ENCODE peak calls at places on chromosomes 6 and 20, in seven cellular contexts. O is sigmoid colon, X is ovary, C is HL-60, D is AG04450, G is astrocyte of the spinal cord, J is GM23338. Y is an unnamed sample.

GRCh38 chr6:17045581-17046322 is 56.1 kb upstream of the STMND1 start:
- DNase-seq in O (no peak), C (no peak), D (no peak), G (peak; percentile 52), J (no peak), X (no peak), Y (peak; percentile 74)

GRCh38 chr6:16519265-16520242 is 241.7 kb downstream of the ATXN1 start:
- DNase-seq in G (no peak), X (no peak), O (no peak), C (no peak), J (peak; percentile 44), D (no peak), Y (no peak)

GRCh38 chr6:123803456-123803861 is 206 bp upstream of the NKAIN2 start:
- DNase-seq in G (no peak), X (no peak), J (peak; percentile 52), C (no peak), D (no peak), O (no peak), Y (no peak)

GRCh38 chr6:399785-400517 is 8.4 kb downstream of the IRF4 start:
- DNase-seq in J (no peak), X (no peak), C (no peak), G (no peak), O (no peak), D (no peak), Y (no peak)

GRCh38 chr20:13147971-13148370 is 73.1 kb upstream of the ISM1 start:
- DNase-seq in D (no peak), O (no peak), G (no peak), X (no peak), C (no peak), J (no peak), Y (no peak)

GRCh38 chr20:17662333-17663039 is 19.6 kb downstream of the RRBP1 start:
- DNase-seq in O (peak; percentile 80), D (no peak), C (no peak), X (no peak), J (no peak), G (peak; percentile 58), Y (peak; percentile 81)

GRCh38 chr6:128158496-128158895 is 257.6 kb upstream of the THEMIS start:
- DNase-seq in X (no peak), D (no peak), J (no peak), G (peak; percentile 36), O (no peak), C (no peak), Y (peak; percentile 72)

GRCh38 chr6:34425132-34425497 is 754 bp downstream of the RPS10 start:
- DNase-seq in X (no peak), J (no peak), O (no peak), G (peak; percentile 14), C (no peak), D (no peak), Y (peak; percentile 34)

GRCh38 chr6:157430834-157431233 is 49.8 kb downstream of the ZDHHC14 start:
- DNase-seq in D (no peak), G (no peak), C (no peak), J (no peak), X (no peak), O (no peak), Y (no peak)

GRCh38 chr6:21151178-21151956 is 442.2 kb upstream of the SOX4 start:
- DNase-seq in X (no peak), D (no peak), O (no peak), G (no peak), C (no peak), J (no peak), Y (no peak)

GRCh38 chr6:131979515-131980337 is 28.6 kb upstream of the CCN2 start:
- DNase-seq in D (peak; percentile 84), J (no peak), G (peak; percentile 98), C (no peak), O (no peak), X (no peak), Y (peak; percentile 98)

GRCh38 chr20:34010405-34010895 is 16.7 kb downstream of the RALY start:
- DNase-seq in D (no peak), C (no peak), X (no peak), O (no peak), G (no peak), J (peak; percentile 95), Y (no peak)

GRCh38 chr20:34013532-34013931 is 19.8 kb downstream of the RALY start:
- DNase-seq in G (no peak), D (no peak), J (no peak), O (no peak), C (no peak), X (no peak), Y (no peak)

GRCh38 chr20:34011275-34011674 is 17.6 kb downstream of the RALY start:
- DNase-seq in D (no peak), G (no peak), J (no peak), X (no peak), O (no peak), C (no peak), Y (no peak)

GRCh38 chr20:34012735-34013134 is 19.0 kb downstream of the RALY start:
- DNase-seq in O (no peak), C (no peak), D (no peak), X (no peak), G (no peak), J (no peak), Y (no peak)

GRCh38 chr20:34012330-34012729 is 18.6 kb downstream of the RALY start:
- DNase-seq in C (no peak), X (no peak), G (no peak), J (peak; percentile 47), D (no peak), O (no peak), Y (no peak)
- TF ChIP-seq CTCF in C (no peak), X (no peak), G (no peak), J (no peak), D (no peak), O (no peak), Y (no peak)

GRCh38 chr6:167849846-167850459 is 23.2 kb downstream of the AFDN start:
- DNase-seq in D (no peak), X (no peak), G (no peak), O (no peak), C (no peak), J (peak; percentile 86), Y (peak; percentile 78)
- H3K4me3 ChIP-seq in D (no peak overlapping the region), X (no peak overlapping the region), G (no peak overlapping the region), O (no peak overlapping the region), C (no peak overlapping the region), J (peak overlapping the region; percentile 4), Y (no peak overlapping the region)

GRCh38 chr20:43191946-43192847 is 2.5 kb upstream of the PTPRT start:
- DNase-seq in J (peak; percentile 43), X (no peak), G (no peak), C (no peak), D (no peak), O (no peak), Y (peak; percentile 6)
- TF ChIP-seq CTCF in J (peak; percentile 56), X (no peak), G (peak; percentile 25), C (peak; percentile 63), D (peak; percentile 39), O (no peak), Y (peak; percentile 41)

GRCh38 chr6:11231108-11231463 is 1.4 kb downstream of the NEDD9 start:
- DNase-seq in J (no peak), D (no peak), O (no peak), G (no peak), X (no peak), C (no peak), Y (no peak)

GRCh38 chr6:11230158-11231107 is 2.0 kb downstream of the NEDD9 start:
- DNase-seq in J (no peak), O (no peak), D (no peak), G (peak; percentile 55), C (no peak), X (no peak), Y (no peak)

GRCh38 chr6:11231564-11232176 is 798 bp downstream of the NEDD9 start:
- DNase-seq in C (no peak), J (peak; percentile 64), D (no peak), X (no peak), G (peak; percentile 86), O (no peak), Y (peak; percentile 60)

GRCh38 chr6:11227698-11228097 is 4.8 kb downstream of the NEDD9 start:
- DNase-seq in O (no peak), J (no peak), D (no peak), C (no peak), X (no peak), G (no peak), Y (no peak)

GRCh38 chr6:11229267-11230043 is 3.0 kb downstream of the NEDD9 start:
- DNase-seq in X (no peak), D (no peak), C (no peak), O (no peak), G (peak; percentile 40), J (peak; percentile 69), Y (peak; percentile 58)
- H3K4me3 ChIP-seq in X (peak overlapping the region; percentile 51), D (no peak overlapping the region), C (no peak overlapping the region), O (no peak overlapping the region), G (peak overlapping the region; percentile 74), J (peak overlapping the region; percentile 57), Y (peak overlapping the region; percentile 74)

DNA sequence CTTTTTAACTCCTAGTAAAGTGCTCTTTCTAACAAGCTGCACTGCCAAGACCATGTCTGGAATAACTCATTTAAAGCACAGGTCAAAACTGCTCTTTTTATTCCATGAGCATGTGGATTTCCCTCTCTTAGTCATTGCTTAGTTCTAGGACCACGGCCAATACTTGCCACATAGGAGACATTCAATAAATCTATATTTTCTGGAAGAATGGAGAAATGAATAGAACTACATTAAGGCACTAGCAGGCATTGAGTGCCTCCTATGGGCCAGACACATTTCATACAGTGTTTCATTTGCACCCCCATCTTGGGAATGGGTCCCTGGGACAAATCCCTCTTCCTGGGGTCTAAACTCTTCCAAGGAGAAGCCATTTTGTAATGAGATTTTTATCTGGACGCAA is 552.8 kb upstream of the CITED2 start:
- DNase-seq in C (no peak), J (peak; percentile 14), O (no peak), D (peak; percentile 57), G (peak; percentile 94), X (no peak), Y (peak; percentile 87)
- TF ChIP-seq CTCF in C (no peak), J (peak; percentile 58), O (no peak), D (peak; percentile 54), G (peak; percentile 57), X (no peak), Y (peak; percentile 56)

GRCh38 chr6:168369776-168370175 is 50.2 kb upstream of the DACT2 start:
- DNase-seq in C (no peak), J (no peak), G (no peak), X (peak; percentile 23), D (no peak), O (peak; percentile 38), Y (no peak)
- H3K4me3 ChIP-seq in C (no peak overlapping the region), J (no peak overlapping the region), G (no peak overlapping the region), X (no peak overlapping the region), D (no peak overlapping the region), O (no peak overlapping the region), Y (no peak overlapping the region)

GRCh38 chr6:23655502-23655901 is 470.5 kb upstream of the NRSN1 start:
- DNase-seq in D (no peak), O (no peak), X (no peak), G (no peak), C (no peak), J (no peak), Y (no peak)

GRCh38 chr6:23656826-23657225 is 469.2 kb upstream of the NRSN1 start:
- DNase-seq in D (no peak), X (no peak), O (no peak), G (no peak), J (peak; percentile 31), C (no peak), Y (no peak)

GRCh38 chr6:23656257-23656731 is 469.7 kb upstream of the NRSN1 start:
- DNase-seq in J (peak; percentile 18), C (no peak), G (no peak), O (no peak), X (no peak), D (no peak), Y (no peak)

GRCh38 chr6:23661549-23661948 is 464.5 kb upstream of the NRSN1 start:
- DNase-seq in J (no peak), C (no peak), O (no peak), X (no peak), G (no peak), D (no peak), Y (no peak)

GRCh38 chr6:23659125-23659524 is 466.9 kb upstream of the NRSN1 start:
- DNase-seq in D (no peak), G (peak; percentile 14), X (no peak), C (no peak), J (peak; percentile 77), O (no peak), Y (peak; percentile 57)
- TF ChIP-seq CTCF in D (peak; percentile 36), G (peak; percentile 43), X (no peak), C (no peak), J (peak; percentile 90), O (peak; percentile 12), Y (peak; percentile 82)